ENCODE peak calls at places on chromosomes 16 and 17, in eight cellular contexts. One of them, this sample, is unnamed.

GRCh38 chr16:17417740-17418139 is 53.0 kb downstream of the XYLT1 start:
- DNase-seq in stimulated activated CD4-positive, alpha-beta T cell treated with anti-CD3 and anti-CD28 coated beads, Interleukin-2, amount 100 ng/mL, for 4 hours: no peak
- DNase-seq in NCI-H774: no peak
- DNase-seq in EL: no peak
- DNase-seq in NCI-H1417: no peak
- DNase-seq in mucosa of gallbladder: no peak
- DNase-seq in T-helper 2 cell: no peak
- DNase-seq in RPMI7951: no peak
- DNase-seq in this sample: peak; percentile 48

GRCh38 chr17:71801301-71801700 is 319.5 kb upstream of the SOX9 start:
- DNase-seq in EL: peak; percentile 26
- DNase-seq in mucosa of gallbladder: no peak
- DNase-seq in T-helper 2 cell: no peak
- DNase-seq in NCI-H774: no peak
- DNase-seq in NCI-H1417: no peak
- DNase-seq in RPMI7951: peak; percentile 95
- DNase-seq in stimulated activated CD4-positive, alpha-beta T cell treated with anti-CD3 and anti-CD28 coated beads, Interleukin-2, amount 100 ng/mL, for 4 hours: no peak
- DNase-seq in this sample: no peak

GRCh38 chr17:75498726-75499213 is 16.6 kb downstream of the CASKIN2 start:
- DNase-seq in T-helper 2 cell: no peak
- DNase-seq in NCI-H1417: no peak
- DNase-seq in RPMI7951: no peak
- DNase-seq in stimulated activated CD4-positive, alpha-beta T cell treated with anti-CD3 and anti-CD28 coated beads, Interleukin-2, amount 100 ng/mL, for 4 hours: no peak
- DNase-seq in EL: peak; percentile 19
- DNase-seq in NCI-H774: no peak
- DNase-seq in mucosa of gallbladder: no peak
- DNase-seq in this sample: no peak

GRCh38 chr16:15996432-15997109 is 47.2 kb downstream of the ABCC1 start:
- DNase-seq in RPMI7951: peak; percentile 92
- DNase-seq in NCI-H774: no peak
- DNase-seq in stimulated activated CD4-positive, alpha-beta T cell treated with anti-CD3 and anti-CD28 coated beads, Interleukin-2, amount 100 ng/mL, for 4 hours: no peak
- DNase-seq in mucosa of gallbladder: peak; percentile 64
- DNase-seq in T-helper 2 cell: no peak
- DNase-seq in EL: peak; percentile 97
- DNase-seq in NCI-H1417: no peak
- DNase-seq in this sample: no peak

GRCh38 chr16:31148281-31148728 is 1.6 kb downstream of the PRSS36 start:
- DNase-seq in EL: no peak
- DNase-seq in T-helper 2 cell: no peak
- DNase-seq in RPMI7951: no peak
- DNase-seq in mucosa of gallbladder: peak; percentile 65
- DNase-seq in stimulated activated CD4-positive, alpha-beta T cell treated with anti-CD3 and anti-CD28 coated beads, Interleukin-2, amount 100 ng/mL, for 4 hours: no peak
- DNase-seq in NCI-H1417: no peak
- DNase-seq in NCI-H774: peak; percentile 24
- DNase-seq in this sample: peak; percentile 87

GRCh38 chr16:81879625-81880024 is 100.5 kb downstream of the PLCG2 start:
- DNase-seq in EL: no peak
- DNase-seq in T-helper 2 cell: no peak
- DNase-seq in NCI-H1417: no peak
- DNase-seq in NCI-H774: no peak
- DNase-seq in RPMI7951: no peak
- DNase-seq in stimulated activated CD4-positive, alpha-beta T cell treated with anti-CD3 and anti-CD28 coated beads, Interleukin-2, amount 100 ng/mL, for 4 hours: no peak
- DNase-seq in mucosa of gallbladder: no peak
- DNase-seq in this sample: no peak

GRCh38 chr17:39194985-39195524 is 2.4 kb downstream of the CACNB1 start:
- DNase-seq in RPMI7951: no peak
- DNase-seq in EL: no peak
- DNase-seq in NCI-H774: no peak
- DNase-seq in T-helper 2 cell: no peak
- DNase-seq in mucosa of gallbladder: no peak
- DNase-seq in NCI-H1417: no peak
- DNase-seq in stimulated activated CD4-positive, alpha-beta T cell treated with anti-CD3 and anti-CD28 coated beads, Interleukin-2, amount 100 ng/mL, for 4 hours: no peak
- DNase-seq in this sample: no peak

GRCh38 chr17:78783711-78784396 is 1.8 kb upstream of the CYTH1 start:
- DNase-seq in EL: no peak
- DNase-seq in NCI-H774: no peak
- DNase-seq in NCI-H1417: no peak
- DNase-seq in RPMI7951: no peak
- DNase-seq in mucosa of gallbladder: no peak
- DNase-seq in T-helper 2 cell: no peak
- DNase-seq in stimulated activated CD4-positive, alpha-beta T cell treated with anti-CD3 and anti-CD28 coated beads, Interleukin-2, amount 100 ng/mL, for 4 hours: no peak
- DNase-seq in this sample: no peak

GRCh38 chr16:9112166-9112843 is 20.9 kb downstream of the HAPSTR1 start:
- DNase-seq in stimulated activated CD4-positive, alpha-beta T cell treated with anti-CD3 and anti-CD28 coated beads, Interleukin-2, amount 100 ng/mL, for 4 hours: no peak
- DNase-seq in EL: no peak
- DNase-seq in T-helper 2 cell: no peak
- DNase-seq in NCI-H774: no peak
- DNase-seq in RPMI7951: no peak
- DNase-seq in NCI-H1417: no peak
- DNase-seq in mucosa of gallbladder: no peak
- DNase-seq in this sample: no peak

GRCh38 chr17:44987883-44988195 is 19.7 kb upstream of the C1QL1 start:
- DNase-seq in EL: no peak
- DNase-seq in NCI-H774: no peak
- DNase-seq in T-helper 2 cell: no peak
- DNase-seq in mucosa of gallbladder: no peak
- DNase-seq in NCI-H1417: no peak
- DNase-seq in RPMI7951: no peak
- DNase-seq in stimulated activated CD4-positive, alpha-beta T cell treated with anti-CD3 and anti-CD28 coated beads, Interleukin-2, amount 100 ng/mL, for 4 hours: no peak
- DNase-seq in this sample: no peak

GRCh38 chr17:43936434-43936833 is 5.8 kb downstream of the PPY start:
- DNase-seq in RPMI7951: no peak
- DNase-seq in T-helper 2 cell: no peak
- DNase-seq in EL: peak; percentile 64
- DNase-seq in mucosa of gallbladder: no peak
- DNase-seq in NCI-H774: no peak
- DNase-seq in NCI-H1417: no peak
- DNase-seq in stimulated activated CD4-positive, alpha-beta T cell treated with anti-CD3 and anti-CD28 coated beads, Interleukin-2, amount 100 ng/mL, for 4 hours: no peak
- DNase-seq in this sample: no peak

GRCh38 chr16:14436410-14436955 is 193.6 kb downstream of the PARN start:
- DNase-seq in NCI-H774: peak; percentile 61
- DNase-seq in NCI-H1417: peak; percentile 3
- DNase-seq in T-helper 2 cell: no peak
- DNase-seq in mucosa of gallbladder: no peak
- DNase-seq in RPMI7951: peak; percentile 53
- DNase-seq in stimulated activated CD4-positive, alpha-beta T cell treated with anti-CD3 and anti-CD28 coated beads, Interleukin-2, amount 100 ng/mL, for 4 hours: no peak
- DNase-seq in EL: no peak
- DNase-seq in this sample: no peak

This sample was measured in left colon.